ENCODE peak calls at places on chromosomes 7 and 10, in four cellular contexts. One of them, this sample, is unnamed.

GRCh38 chr7:94888995-94889523 is 18.3 kb upstream of the PPP1R9A start:
- DNase-seq in tibial artery: no peak
- DNase-seq in psoas muscle: no peak
- DNase-seq in esophagus muscularis mucosa: no peak
- DNase-seq in this sample: no peak

GRCh38 chr7:3200504-3200903 is 100.5 kb upstream of the SDK1 start:
- DNase-seq in esophagus muscularis mucosa: no peak
- DNase-seq in tibial artery: no peak
- DNase-seq in psoas muscle: no peak
- DNase-seq in this sample: no peak

GRCh38 chr7:141737836-141738591 is at the start of gene SSBP1:
- DNase-seq in psoas muscle: peak; percentile 88
- DNase-seq in tibial artery: peak; percentile 94
- DNase-seq in esophagus muscularis mucosa: peak; percentile 96
- DNase-seq in this sample: peak; percentile 94

GRCh38 chr10:108663551-108663950 is 1259.8 kb downstream of the XPNPEP1 start:
- DNase-seq in psoas muscle: no peak
- DNase-seq in tibial artery: no peak
- DNase-seq in esophagus muscularis mucosa: no peak
- DNase-seq in this sample: no peak

GRCh38 chr10:121444515-121444914 is 153.7 kb downstream of the FGFR2 start:
- DNase-seq in psoas muscle: no peak
- DNase-seq in tibial artery: no peak
- DNase-seq in esophagus muscularis mucosa: no peak
- DNase-seq in this sample: no peak

GRCh38 chr7:108028111-108028510 is 25.1 kb upstream of the LAMB1 start:
- DNase-seq in esophagus muscularis mucosa: no peak
- DNase-seq in psoas muscle: no peak
- DNase-seq in tibial artery: no peak
- DNase-seq in this sample: no peak

GRCh38 chr10:78976825-78977760 is 91.7 kb upstream of the ZMIZ1 start:
- DNase-seq in psoas muscle: no peak
- DNase-seq in esophagus muscularis mucosa: no peak
- DNase-seq in tibial artery: no peak
- DNase-seq in this sample: no peak

GRCh38 chr7:48140001-48140681 is 31.1 kb upstream of the ABCA13 start:
- DNase-seq in tibial artery: no peak
- DNase-seq in psoas muscle: no peak
- DNase-seq in esophagus muscularis mucosa: no peak
- DNase-seq in this sample: no peak

GRCh38 chr10:90148121-90148855 is 446.9 kb downstream of the KIF20B start:
- DNase-seq in esophagus muscularis mucosa: no peak
- DNase-seq in psoas muscle: no peak
- DNase-seq in tibial artery: no peak
- DNase-seq in this sample: no peak

GRCh38 chr7:82247814-82248433 is 195.7 kb downstream of the CACNA2D1 start:
- DNase-seq in psoas muscle: no peak
- DNase-seq in tibial artery: no peak
- DNase-seq in esophagus muscularis mucosa: no peak
- DNase-seq in this sample: no peak

GRCh38 chr10:24952701-24953349 is 419 bp upstream of the PRTFDC1 start:
- DNase-seq in tibial artery: no peak
- DNase-seq in esophagus muscularis mucosa: peak; percentile 83
- DNase-seq in psoas muscle: peak; percentile 49
- DNase-seq in this sample: no peak

GRCh38 chr10:130889780-130890179 is 421.7 kb downstream of the TCERG1L start:
- DNase-seq in tibial artery: no peak
- DNase-seq in psoas muscle: no peak
- DNase-seq in esophagus muscularis mucosa: no peak
- DNase-seq in this sample: no peak
- H3K4me1 ChIP-seq in tibial artery: no peaks in the 10 kb centered on the region
- H3K4me1 ChIP-seq in psoas muscle: no peaks in the 10 kb centered on the region
- H3K4me1 ChIP-seq in esophagus muscularis mucosa: no peaks in the 10 kb centered on the region
- H3K4me1 ChIP-seq in this sample: no peaks in the 10 kb centered on the region

DNA sequence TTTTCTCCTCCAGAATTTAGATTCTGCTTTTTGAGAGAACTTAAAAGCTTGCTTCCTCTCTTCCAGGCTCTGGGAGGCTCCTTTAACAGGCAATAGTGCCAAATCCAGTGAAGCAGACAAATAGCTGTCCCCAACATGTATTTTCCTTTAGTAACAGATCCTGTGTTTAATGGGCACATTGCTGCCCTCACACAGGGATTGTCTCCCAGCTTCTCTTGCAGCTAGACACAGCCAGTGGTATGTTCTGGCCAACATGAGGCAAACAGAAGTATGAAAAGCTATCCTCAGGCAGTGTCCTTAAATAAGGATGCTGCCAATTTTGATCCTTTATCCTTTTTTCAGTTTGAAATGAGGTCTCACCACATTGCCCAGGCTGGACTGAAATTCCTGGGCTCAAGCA is 38.2 kb downstream of the MALSU1 start:
- DNase-seq in tibial artery: no peak
- DNase-seq in esophagus muscularis mucosa: no peak
- DNase-seq in psoas muscle: no peak
- DNase-seq in this sample: no peak
- H3K36me3 ChIP-seq in tibial artery: no peaks in the 10 kb centered on the region
- H3K36me3 ChIP-seq in esophagus muscularis mucosa: no peaks in the 10 kb centered on the region
- H3K36me3 ChIP-seq in psoas muscle: no peaks in the 10 kb centered on the region
- H3K36me3 ChIP-seq in this sample: no peaks in the 10 kb centered on the region

DNA sequence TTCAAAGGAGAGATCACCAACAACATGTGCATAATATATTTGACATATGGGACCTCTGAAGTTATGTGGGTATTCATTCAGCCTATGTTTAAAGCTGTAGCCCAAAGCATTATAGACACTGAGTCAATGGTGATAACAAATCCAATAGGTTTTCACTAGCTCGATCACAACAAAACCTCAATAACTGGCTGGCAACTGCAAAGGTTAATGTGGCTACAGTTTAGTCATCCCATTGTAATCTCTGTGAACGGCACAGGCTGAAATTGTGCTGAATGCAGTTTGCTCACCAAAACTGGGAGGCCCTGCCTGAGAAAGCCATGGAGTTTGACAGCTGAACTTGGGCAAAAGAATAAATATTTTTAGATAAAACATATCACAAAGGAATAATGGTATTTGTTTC is 152.4 kb upstream of the ADO start:
- DNase-seq in psoas muscle: no peak
- DNase-seq in tibial artery: no peak
- DNase-seq in esophagus muscularis mucosa: no peak
- DNase-seq in this sample: no peak
- TF ChIP-seq CTCF in psoas muscle: no peak
- TF ChIP-seq CTCF in tibial artery: no peak
- TF ChIP-seq CTCF in esophagus muscularis mucosa: no peak
- TF ChIP-seq CTCF in this sample: no peak

GRCh38 chr10:131746241-131746711 is 154.5 kb upstream of the PPP2R2D start:
- DNase-seq in esophagus muscularis mucosa: no peak
- DNase-seq in tibial artery: peak; percentile 42
- DNase-seq in psoas muscle: no peak
- DNase-seq in this sample: no peak
- H3K4me1 ChIP-seq in esophagus muscularis mucosa: peaks cover 13% of the 10 kb centered on the region
- H3K4me1 ChIP-seq in tibial artery: peaks cover 6% of the 10 kb centered on the region
- H3K4me1 ChIP-seq in psoas muscle: no peaks in the 10 kb centered on the region
- H3K4me1 ChIP-seq in this sample: no peaks in the 10 kb centered on the region